ENCODE peak calls at places on chromosomes 5 and 9, in six cellular contexts. J, R, G, Z, S and N are unnamed samples.

GRCh38 chr9:98324801-98325200 is 69.4 kb upstream of the TBC1D2 start:
- DNase-seq in J (no peak), R (no peak), G (no peak), Z (no peak), S (no peak), N (no peak)

GRCh38 chr5:43192558-43193170 is 639 bp downstream of the NIM1K start:
- DNase-seq in J (peak), R (no peak), G (no peak), Z (no peak), S (peak), N (no peak)

GRCh38 chr5:3186711-3187450 is 408.8 kb upstream of the IRX1 start:
- DNase-seq in J (no peak), R (no peak), G (no peak), Z (no peak), S (no peak), N (no peak)

GRCh38 chr5:11997942-11998341 is 93.7 kb upstream of the CTNND2 start:
- DNase-seq in J (no peak), R (no peak), G (no peak), Z (no peak), S (no peak), N (no peak)

GRCh38 chr9:79023134-79023577 is 548.6 kb upstream of the TLE4 start:
- DNase-seq in J (no peak), R (no peak), G (peak), Z (no peak), S (no peak), N (peak)

GRCh38 chr5:124669956-124670671 is 76.3 kb downstream of the ZNF608 start:
- DNase-seq in J (no peak), R (no peak), G (no peak), Z (no peak), S (no peak), N (no peak)

GRCh38 chr9:28212979-28213378 is 639.7 kb upstream of the C9orf72 start:
- DNase-seq in J (no peak), R (peak), G (peak), Z (no peak), S (no peak), N (peak)

GRCh38 chr9:33239922-33240321 is at the start of gene SPINK4:
- DNase-seq in J (peak), R (peak), G (no peak), Z (no peak), S (no peak), N (no peak)

GRCh38 chr5:86664173-86664572 is 46.4 kb downstream of the COX7C start:
- DNase-seq in J (no peak), R (no peak), G (no peak), Z (no peak), S (no peak), N (no peak)

GRCh38 chr9:31908891-31909480 is 475.5 kb upstream of the ACO1 start:
- DNase-seq in J (no peak), R (no peak), G (no peak), Z (no peak), S (no peak), N (no peak)

GRCh38 chr9:128123451-128124080 is 4.0 kb downstream of the PTGES2 start:
- DNase-seq in J (no peak), R (no peak), G (no peak), Z (no peak), S (no peak), N (no peak)

GRCh38 chr5:174426851-174427250 is 297.5 kb upstream of the MSX2 start:
- DNase-seq in J (no peak), R (no peak), G (no peak), Z (no peak), S (no peak), N (no peak)

GRCh38 chr9:112135706-112136105 is 39.4 kb downstream of the SUSD1 start:
- DNase-seq in J (no peak), R (no peak), G (no peak), Z (no peak), S (no peak), N (no peak)

GRCh38 chr9:29198861-29199260 is 1625.6 kb upstream of the C9orf72 start:
- DNase-seq in J (no peak), R (no peak), G (no peak), Z (no peak), S (no peak), N (no peak)

GRCh38 chr9:136806067-136806466 is 1.7 kb upstream of the RABL6 start:
- DNase-seq in J (no peak), R (no peak), G (no peak), Z (no peak), S (no peak), N (no peak)

GRCh38 chr5:90355635-90356034 is 53.9 kb downstream of the CETN3 start:
- DNase-seq in J (no peak), R (no peak), G (no peak), Z (no peak), S (no peak), N (no peak)

GRCh38 chr5:40172721-40173120 is 507.0 kb upstream of the PTGER4 start:
- DNase-seq in J (no peak), R (no peak), G (no peak), Z (no peak), S (no peak), N (no peak)

GRCh38 chr5:5135957-5136676 is 4.0 kb upstream of the ADAMTS16 start:
- DNase-seq in J (no peak), R (peak), G (no peak), Z (no peak), S (no peak), N (peak)

DNA sequence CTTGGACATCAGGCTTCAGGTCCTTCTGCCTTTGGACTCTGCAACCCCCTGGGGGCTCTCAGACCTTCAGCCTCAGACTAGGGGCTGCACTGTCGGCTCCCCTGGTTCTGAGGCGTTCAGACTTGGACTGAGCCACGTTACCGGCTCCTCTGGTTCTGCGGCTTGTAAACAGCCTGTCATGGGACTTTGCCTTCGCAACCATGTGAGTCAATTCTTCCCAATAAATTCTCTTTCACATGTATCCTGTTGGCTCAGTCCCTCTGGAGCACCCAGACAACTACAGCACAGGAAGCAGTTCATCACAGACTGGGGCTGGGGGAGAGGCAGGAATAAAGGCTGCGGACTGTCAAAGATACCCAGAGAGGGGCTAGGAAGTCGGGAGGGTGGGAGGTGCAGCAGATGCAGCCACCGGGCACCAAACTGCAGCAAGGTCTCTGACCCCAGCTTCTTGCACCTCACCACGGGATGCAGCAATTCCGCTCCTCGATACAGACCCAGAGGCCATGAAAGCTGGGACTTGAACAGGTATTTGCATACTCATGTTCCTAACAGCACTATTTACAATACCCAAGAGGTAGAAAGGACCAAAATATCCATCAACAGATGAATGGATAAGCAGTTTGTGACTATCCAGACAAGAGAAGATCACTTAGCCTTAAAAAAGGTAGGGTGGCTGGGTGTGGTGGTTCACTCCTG is 100.8 kb downstream of the COL23A1 start:
- DNase-seq in J (no peak), R (no peak), G (no peak), Z (no peak), S (no peak), N (no peak)
- TF ChIP-seq POLR2AphosphoS5 in J (no peak), R (no peak), G (no peak), Z (no peak), S (no peak), N (no peak)

GRCh38 chr5:81302596-81302995 is 1.2 kb downstream of the ZCCHC9 start:
- DNase-seq in J (no peak), R (peak), G (no peak), Z (no peak), S (no peak), N (no peak)
- H3K4me3 ChIP-seq in J (peak), R (peak), G (peak), Z (peak), S (peak), N (peak)

GRCh38 chr9:34615132-34615531 is 3.2 kb upstream of the RPP25L start:
- DNase-seq in J (peak), R (no peak), G (no peak), Z (no peak), S (no peak), N (no peak)
- TF ChIP-seq SIN3A in J (no peak), R (no peak), G (no peak), Z (no peak), S (no peak), N (no peak)

DNA sequence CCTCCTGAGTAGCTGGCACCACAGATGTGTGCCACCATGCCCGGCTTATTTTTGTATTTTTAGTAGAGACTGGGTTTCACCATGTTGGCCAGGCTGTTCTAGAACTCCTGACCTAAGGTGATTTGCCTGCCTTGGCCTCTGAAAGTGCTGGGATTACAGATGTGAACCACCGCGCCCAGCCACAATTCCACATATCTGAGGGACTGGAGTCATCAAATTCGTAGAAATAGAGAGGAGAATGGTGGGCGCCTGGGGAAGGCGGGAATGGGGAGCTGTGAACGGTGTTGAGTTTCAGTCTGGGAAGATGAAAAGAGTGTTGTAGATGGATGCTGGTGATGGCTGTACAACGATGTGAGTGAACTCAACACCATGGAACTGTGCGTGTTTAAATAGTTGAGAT is 1.9 kb upstream of the ABO start:
- DNase-seq in J (no peak), R (no peak), G (no peak), Z (no peak), S (no peak), N (no peak)
- TF ChIP-seq POLR2AphosphoS5 in J (no peak), R (no peak), G (no peak), Z (no peak), S (no peak), N (no peak)

GRCh38 chr5:142287973-142288313 is 36.9 kb downstream of the SPRY4 start:
- DNase-seq in J (no peak), R (no peak), G (no peak), Z (peak), S (no peak), N (no peak)

GRCh38 chr5:142286111-142286510 is 38.7 kb downstream of the SPRY4 start:
- DNase-seq in J (no peak), R (no peak), G (no peak), Z (no peak), S (no peak), N (no peak)

GRCh38 chr5:142290574-142291299 is 34.1 kb downstream of the SPRY4 start:
- DNase-seq in J (peak), R (no peak), G (no peak), Z (no peak), S (no peak), N (no peak)

GRCh38 chr5:142289708-142290573 is 34.9 kb downstream of the SPRY4 start:
- DNase-seq in J (peak), R (no peak), G (no peak), Z (no peak), S (no peak), N (no peak)

DNA sequence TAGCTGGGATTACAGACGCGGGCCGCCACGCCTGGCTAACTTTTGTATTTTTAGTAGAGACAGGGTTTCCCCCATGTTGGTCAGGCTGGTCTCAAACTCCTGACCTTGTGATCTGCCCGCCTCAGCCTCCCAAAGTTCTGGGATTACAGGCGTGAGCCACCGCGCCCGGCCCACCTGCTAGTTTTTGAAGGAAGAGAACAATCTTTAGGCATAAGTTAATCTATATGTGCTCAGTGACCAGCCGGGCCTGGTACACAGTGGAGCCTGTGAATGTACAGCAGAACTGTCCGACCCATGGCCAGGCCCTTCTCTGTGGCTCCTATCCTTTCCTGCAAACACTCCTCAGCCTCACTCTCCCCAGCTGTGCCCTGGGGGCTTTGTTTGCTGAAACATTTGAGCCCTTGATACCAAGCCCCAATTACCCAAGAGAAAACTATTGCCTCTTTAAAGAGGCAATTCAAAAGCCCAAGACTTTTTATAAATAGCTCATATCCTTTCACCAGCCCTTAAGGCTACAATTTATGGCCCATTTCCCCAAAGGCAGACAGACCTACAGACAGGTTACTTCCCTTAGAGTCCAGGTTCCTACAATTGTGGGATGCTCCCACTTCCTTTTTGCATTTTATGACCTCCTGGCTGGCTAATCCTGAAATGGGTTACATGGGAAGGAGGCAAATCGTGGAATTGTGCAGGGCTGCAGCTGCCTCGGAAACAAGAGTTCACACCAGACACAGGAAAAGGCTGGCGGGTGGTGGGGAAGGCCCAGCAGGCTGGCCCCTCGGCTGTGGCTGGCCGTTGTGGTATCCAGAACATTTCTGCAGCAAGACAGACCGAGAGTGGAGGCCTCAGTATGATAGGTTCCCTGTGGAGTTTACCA is 37.5 kb downstream of the SPRY4 start:
- DNase-seq in J (no peak), R (no peak), G (no peak), Z (peak), S (no peak), N (no peak)
- H3K4me3 ChIP-seq in J (no peak), R (no peak), G (no peak), Z (no peak), S (no peak), N (no peak)

GRCh38 chr9:125600194-125600593 is 106.8 kb downstream of the MAPKAP1 start:
- DNase-seq in J (no peak), R (peak), G (no peak), Z (no peak), S (no peak), N (no peak)
- TF ChIP-seq SIN3A in J (no peak), R (no peak), G (no peak), Z (no peak), S (no peak), N (no peak)

DNA sequence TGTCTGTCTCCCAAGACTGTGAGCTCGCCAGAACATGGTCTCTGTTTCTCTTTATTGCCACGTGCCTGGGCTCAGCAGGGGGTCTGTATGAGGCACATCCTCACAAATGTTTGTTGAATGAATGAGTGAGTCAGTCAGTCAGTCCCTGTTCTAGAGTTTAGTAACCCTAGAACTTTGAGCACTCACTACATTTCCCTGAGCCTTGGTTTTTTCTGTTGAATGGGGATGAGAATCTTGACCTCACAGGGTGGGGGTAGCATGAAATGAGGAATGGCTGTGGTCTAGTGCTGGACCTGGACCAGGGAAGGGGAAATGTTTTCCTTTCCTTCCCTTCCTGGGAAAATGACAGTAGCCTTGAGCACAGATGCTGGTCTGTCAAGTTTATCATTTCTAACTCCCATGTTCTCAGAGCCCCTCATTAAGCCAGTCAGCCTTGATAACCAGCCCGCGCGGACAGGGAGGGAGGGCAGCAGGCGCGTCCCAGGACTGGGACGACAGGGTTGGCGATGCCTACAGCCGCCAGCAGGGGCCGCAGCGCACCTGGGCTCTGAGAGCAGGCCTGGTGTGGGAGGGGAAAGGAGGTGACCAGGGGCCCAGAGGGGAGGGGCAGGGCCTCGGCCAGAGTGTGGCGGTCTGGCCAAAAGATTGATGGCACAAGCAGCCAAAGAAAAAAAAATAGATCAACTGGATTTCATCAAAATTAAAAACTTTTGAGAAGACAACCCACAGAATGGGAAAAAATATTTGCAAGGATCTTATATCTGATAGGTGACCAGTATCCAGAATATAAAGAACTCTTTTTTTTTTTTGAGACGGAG is 24.1 kb upstream of the WNK2 start:
- DNase-seq in J (peak), R (peak), G (peak), Z (no peak), S (peak), N (no peak)
- TF ChIP-seq POLR2AphosphoS5 in J (no peak), R (no peak), G (no peak), Z (no peak), S (no peak), N (no peak)

DNA sequence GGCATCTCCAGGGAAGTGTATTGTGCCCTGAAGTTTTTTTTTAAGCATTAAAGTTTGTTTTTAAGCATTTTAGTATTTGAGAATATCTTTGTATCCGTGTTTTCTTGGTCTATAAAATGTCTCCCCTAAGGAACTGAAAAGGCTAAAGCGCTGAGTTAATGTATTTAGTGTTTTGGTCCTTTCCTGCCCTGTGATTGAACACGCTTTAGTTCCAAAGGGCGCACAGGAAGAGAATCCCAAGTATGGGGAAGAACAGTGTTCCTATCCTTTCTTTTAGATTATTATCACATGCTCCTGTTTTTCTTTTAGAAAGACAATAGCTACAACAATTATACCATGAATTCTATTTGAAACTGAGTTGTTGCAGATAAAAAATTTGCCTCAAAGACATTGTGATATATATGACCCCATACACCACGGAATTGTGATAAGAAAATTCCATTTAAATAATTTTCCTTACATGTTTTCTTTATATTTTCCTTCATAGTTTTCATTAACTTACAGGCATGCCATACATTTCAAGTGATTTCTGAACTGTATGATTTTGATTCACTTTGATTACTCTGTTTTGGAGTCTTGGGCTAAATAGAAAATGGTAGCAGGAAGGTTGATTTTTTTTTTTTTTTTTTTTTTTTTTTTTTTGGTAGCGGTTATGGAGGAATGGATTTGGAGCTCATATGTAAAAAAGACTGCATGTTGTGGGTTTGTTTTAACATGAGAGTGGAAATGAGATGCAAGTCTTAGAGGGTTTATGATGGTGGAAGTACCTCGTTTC is 3.1 kb downstream of the HSPA4 start:
- DNase-seq in J (no peak), R (no peak), G (no peak), Z (no peak), S (no peak), N (no peak)
- H3K4me3 ChIP-seq in J (no peak), R (no peak), G (no peak), Z (peak), S (no peak), N (no peak)